ENCODE peak calls at places on chromosomes 4 and X, in seven cellular contexts. E, U, F, B, K, Y and A are unnamed samples.
A peak's percentile ranks its signal among the peaks of the same experiment; 100 is the strongest.

GRCh38 chr4:88130544-88131305 is 27.7 kb downstream of the ABCG2 start:
- DNase-seq in B (no peak), Y (no peak), F (no peak), U (no peak), K (no peak), E (no peak), A (no peak)

GRCh38 chr4:56424697-56425514 is 10.5 kb downstream of the PPAT start:
- DNase-seq in F (peak; percentile 64), B (peak; percentile 79), Y (peak; percentile 61), K (peak; percentile 60), U (no peak), E (no peak), A (peak; percentile 48)

GRCh38 chrX:119682019-119682989 is 10.7 kb downstream of the SEPTIN6 start:
- DNase-seq in K (no peak), Y (no peak), E (no peak), B (no peak), F (no peak), U (no peak), A (no peak)

GRCh38 chrX:118325453-118325852 is 20.5 kb upstream of the WDR44 start:
- DNase-seq in K (peak; percentile 4), F (no peak), B (no peak), E (no peak), U (no peak), Y (peak; percentile 22), A (no peak)

GRCh38 chrX:72466493-72466892 is 106.2 kb downstream of the HDAC8 start:
- DNase-seq in B (no peak), U (no peak), K (peak; percentile 46), Y (no peak), E (no peak), F (peak; percentile 65), A (no peak)

GRCh38 chr4:140635606-140636005 is 66.8 kb upstream of the UCP1 start:
- DNase-seq in B (peak; percentile 64), Y (peak; percentile 69), K (peak; percentile 52), U (peak; percentile 61), F (peak; percentile 3), E (peak; percentile 44), A (peak; percentile 64)

GRCh38 chr4:2871911-2872310 is 28.3 kb downstream of the ADD1 start:
- DNase-seq in F (no peak), Y (peak; percentile 7), E (no peak), U (no peak), K (no peak), B (no peak), A (no peak)

GRCh38 chrX:24158881-24159280 is 9.4 kb downstream of the ZFX start:
- DNase-seq in B (no peak), K (no peak), F (no peak), E (no peak), U (no peak), Y (no peak), A (no peak)

GRCh38 chrX:103002576-103002975 is 61.4 kb downstream of the BEX1 start:
- DNase-seq in F (no peak), Y (no peak), B (no peak), E (no peak), K (peak; percentile 6), U (no peak), A (no peak)

GRCh38 chr4:6962211-6963041 is 52.8 kb downstream of the TBC1D14 start:
- DNase-seq in U (no peak), E (no peak), K (no peak), B (no peak), Y (no peak), F (no peak), A (no peak)

GRCh38 chr4:181863846-181864245 is 379.4 kb upstream of the TENM3 start:
- DNase-seq in K (no peak), E (no peak), U (no peak), F (no peak), B (no peak), Y (no peak), A (no peak)

GRCh38 chr4:182536221-182536620 is 293.0 kb downstream of the TENM3 start:
- DNase-seq in Y (no peak), U (no peak), F (no peak), K (no peak), E (no peak), B (no peak), A (no peak)

GRCh38 chr4:16237715-16238114 is 11.4 kb upstream of the TAPT1 start:
- DNase-seq in E (no peak), U (no peak), F (no peak), B (no peak), Y (no peak), K (no peak), A (no peak)

GRCh38 chr4:74292111-74292870 is 16.0 kb upstream of the EPGN start:
- DNase-seq in Y (peak; percentile 70), F (no peak), K (no peak), E (no peak), B (no peak), U (no peak), A (no peak)

GRCh38 chr4:15855804-15856475 is 77.8 kb downstream of the CD38 start:
- DNase-seq in F (no peak), Y (no peak), U (no peak), K (no peak), B (no peak), E (no peak), A (peak; percentile 20)

GRCh38 chrX:133005038-133005437 is 46.6 kb upstream of the HS6ST2 start:
- DNase-seq in E (no peak), B (no peak), U (no peak), K (peak; percentile 13), Y (peak; percentile 48), F (peak; percentile 17), A (no peak)

GRCh38 chrX:86295293-86295692 is 147.0 kb downstream of the DACH2 start:
- DNase-seq in K (no peak), U (no peak), B (no peak), F (no peak), Y (no peak), E (peak; percentile 24), A (no peak)

GRCh38 chr4:81921757-81922159 is 450.1 kb upstream of the RASGEF1B start:
- DNase-seq in F (no peak), K (peak; percentile 2), U (no peak), B (no peak), Y (no peak), E (no peak), A (no peak)

GRCh38 chr4:84879651-84880200 is 86.8 kb downstream of the WDFY3 start:
- DNase-seq in Y (peak; percentile 7), F (no peak), U (no peak), B (no peak), E (no peak), K (peak; percentile 19), A (no peak)

GRCh38 chr4:121375262-121375661 is 5.6 kb downstream of the QRFPR start:
- DNase-seq in F (peak; percentile 55), B (no peak), U (no peak), E (no peak), K (peak; percentile 70), Y (peak; percentile 31), A (no peak)

GRCh38 chr4:121373841-121374240 is 7.0 kb downstream of the QRFPR start:
- DNase-seq in U (no peak), E (no peak), K (no peak), Y (no peak), F (no peak), B (no peak), A (no peak)

GRCh38 chr4:121376541-121376940 is 4.3 kb downstream of the QRFPR start:
- DNase-seq in U (peak; percentile 69), B (no peak), Y (no peak), K (no peak), F (no peak), E (no peak), A (no peak)

GRCh38 chr4:121376097-121376496 is 4.7 kb downstream of the QRFPR start:
- DNase-seq in E (no peak), F (no peak), U (no peak), B (no peak), K (no peak), Y (no peak), A (no peak)

GRCh38 chr4:121370729-121371325 is 10.0 kb downstream of the QRFPR start:
- DNase-seq in U (no peak), Y (peak; percentile 59), E (no peak), F (peak; percentile 63), B (peak; percentile 72), K (peak; percentile 58), A (peak; percentile 53)
- TF ChIP-seq CTCF in U (peak; percentile 62), Y (peak; percentile 70), E (peak; percentile 74), F (peak; percentile 65), B (no peak), K (peak; percentile 67), A (peak; percentile 51)

GRCh38 chr4:40232610-40233009 is 35.8 kb downstream of the RHOH start:
- DNase-seq in B (no peak), K (no peak), U (no peak), Y (no peak), F (no peak), E (no peak), A (no peak)

GRCh38 chr4:40228497-40229365 is 31.9 kb downstream of the RHOH start:
- DNase-seq in F (no peak), K (no peak), E (peak; percentile 49), U (no peak), Y (peak; percentile 21), B (no peak), A (no peak)

GRCh38 chr4:40233227-40233626 is 36.4 kb downstream of the RHOH start:
- DNase-seq in U (no peak), F (no peak), K (no peak), Y (no peak), E (no peak), B (no peak), A (no peak)

GRCh38 chr4:40234519-40235039 is 37.7 kb downstream of the RHOH start:
- DNase-seq in U (no peak), K (no peak), F (no peak), E (no peak), B (no peak), Y (no peak), A (no peak)

DNA sequence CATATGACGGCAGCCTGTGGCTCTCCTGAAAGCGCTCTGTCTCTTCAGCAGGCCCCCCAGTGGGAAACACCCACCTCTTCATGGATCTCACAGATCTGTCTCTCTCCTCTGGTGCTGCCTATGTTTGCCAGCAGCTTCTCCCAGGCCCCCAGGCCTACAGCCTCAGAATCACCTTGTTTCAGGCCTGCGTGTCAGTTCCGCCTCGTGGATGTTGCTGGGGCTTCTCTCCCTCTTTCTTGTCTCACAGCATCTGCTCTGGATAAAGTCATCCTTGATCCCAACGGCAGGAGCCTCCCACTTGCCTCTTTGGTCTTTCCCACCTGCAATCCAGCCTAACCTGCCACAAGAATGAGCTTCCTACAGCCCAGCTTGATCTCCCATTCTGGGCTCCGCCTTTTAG is 34.6 kb downstream of the RHOH start:
- DNase-seq in F (no peak), U (no peak), E (no peak), K (no peak), Y (no peak), B (no peak), A (no peak)
- H3K4me1 ChIP-seq in F (no peaks in the 10 kb centered on the region), U (no peaks in the 10 kb centered on the region), E (peaks cover 5% of the 10 kb centered on the region), K (no peaks in the 10 kb centered on the region), Y (no peaks in the 10 kb centered on the region), B (no peaks in the 10 kb centered on the region), A (no peaks in the 10 kb centered on the region)

DNA sequence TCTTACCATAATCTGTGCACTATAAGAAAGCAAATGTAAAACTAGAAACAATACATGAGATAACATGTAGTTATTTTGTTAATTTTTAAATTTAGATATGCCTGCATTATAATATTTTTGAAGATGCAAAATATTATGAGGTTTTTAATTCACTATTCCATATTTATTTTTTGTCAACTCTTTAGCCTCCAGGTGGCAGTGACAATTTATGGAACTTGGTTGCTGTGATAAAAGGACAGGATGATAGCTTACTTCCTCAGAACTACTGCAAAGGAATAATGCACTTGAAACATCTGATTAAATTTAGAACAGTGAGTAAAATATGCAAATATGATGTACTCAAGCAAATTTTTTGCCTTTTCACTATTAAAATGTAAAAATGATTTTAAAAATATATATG is 45.1 kb downstream of the SPATA4 start:
- DNase-seq in K (peak; percentile 44), U (no peak), B (peak; percentile 32), Y (peak; percentile 47), F (peak; percentile 72), E (no peak), A (no peak)
- TF ChIP-seq CTCF in K (no peak), U (peak; percentile 23), B (no peak), Y (peak; percentile 63), F (peak; percentile 35), E (peak; percentile 46), A (no peak)

GRCh38 chr4:51855270-51855669 is 12.3 kb downstream of the DCUN1D4 start:
- DNase-seq in F (no peak), U (no peak), B (no peak), Y (no peak), E (no peak), K (no peak), A (no peak)
- H3K4me1 ChIP-seq in F (peaks cover 3% of the 10 kb centered on the region), U (peaks cover 8% of the 10 kb centered on the region), B (peaks cover 32% of the 10 kb centered on the region), Y (peaks cover 5% of the 10 kb centered on the region), E (peaks cover 8% of the 10 kb centered on the region), K (peaks cover 4% of the 10 kb centered on the region), A (peaks cover 66% of the 10 kb centered on the region)